ENCODE peak calls at places on chromosomes 13 and 19, in four cellular contexts. D, B, F and Z are unnamed samples.

GRCh38 chr13:113958373-113958772 is 15.5 kb downstream of the C13orf46 start:
- DNase-seq in D (no peak), B (no peak), F (no peak), Z (no peak)

GRCh38 chr19:6854758-6855157 is 32.6 kb upstream of the ADGRE1 start:
- DNase-seq in D (no peak), B (no peak), F (no peak), Z (no peak)

GRCh38 chr13:97574926-97575325 is 141.0 kb downstream of the RAP2A start:
- DNase-seq in D (peak; percentile 64), B (no peak), F (no peak), Z (no peak)

GRCh38 chr13:35814573-35814972 is 316.6 kb downstream of the DCLK1 start:
- DNase-seq in D (no peak), B (no peak), F (no peak), Z (no peak)

GRCh38 chr19:9850235-9850959 is 15.3 kb downstream of the PIN1 start:
- DNase-seq in D (no peak), B (no peak), F (no peak), Z (no peak)

GRCh38 chr19:20078696-20079095 is 896 bp downstream of the ZNF90 start:
- DNase-seq in D (peak; percentile 55), B (no peak), F (no peak), Z (peak; percentile 18)

GRCh38 chr13:20394506-20394905 is 131.2 kb downstream of the CRYL1 start:
- DNase-seq in D (no peak), B (no peak), F (no peak), Z (no peak)

GRCh38 chr13:73591861-73592260 is 533.1 kb downstream of the KLF5 start:
- DNase-seq in D (no peak), B (no peak), F (no peak), Z (no peak)

GRCh38 chr19:49403404-49404187 is 15.5 kb downstream of the KASH5 start:
- DNase-seq in D (no peak), B (no peak), F (no peak), Z (peak; percentile 20)

GRCh38 chr19:45632468-45633196 is 6.6 kb downstream of the EML2 start:
- DNase-seq in D (peak; percentile 91), B (peak; percentile 14), F (peak; percentile 37), Z (peak; percentile 87)

GRCh38 chr13:98843482-98843877 is 91.0 kb upstream of the SLC15A1 start:
- DNase-seq in D (no peak), B (no peak), F (no peak), Z (no peak)

GRCh38 chr13:77136902-77137420 is 110.0 kb upstream of the FBXL3 start:
- DNase-seq in D (peak; percentile 71), B (no peak), F (no peak), Z (peak; percentile 96)

GRCh38 chr13:59447846-59448620 is 715.7 kb downstream of the DIAPH3 start:
- DNase-seq in D (peak; percentile 40), B (no peak), F (no peak), Z (peak; percentile 93)

GRCh38 chr13:30679483-30680330 is 55.6 kb upstream of the ALOX5AP start:
- DNase-seq in D (peak; percentile 58), B (no peak), F (no peak), Z (no peak)

GRCh38 chr13:51821666-51822065 is 17.7 kb upstream of the DHRS12 start:
- DNase-seq in D (no peak), B (no peak), F (no peak), Z (no peak)